ENCODE peak calls at places on chromosomes 2 and 18, in ten cellular contexts. One of them, this sample, is unnamed. For H4K20me1, the result is how much of the 10 kb centered on the place peaks cover.

GRCh38 chr2:187873132-187873531 is 318.9 kb upstream of the TFPI start:
- DNase-seq in K562: no peak
- DNase-seq in GM23248: no peak
- DNase-seq in H9: no peak
- DNase-seq in IMR-90: no peak
- DNase-seq in GM23338: no peak
- DNase-seq in neural progenitor cell: no peak
- DNase-seq in endothelial cell of umbilical vein: peak
- DNase-seq in fibroblast of lung: no peak
- DNase-seq in astrocyte: no peak
- DNase-seq in this sample: no peak

GRCh38 chr2:112147796-112148195 is 9.6 kb downstream of the FBLN7 start:
- DNase-seq in K562: no peak
- DNase-seq in GM23248: peak
- DNase-seq in H9: no peak
- DNase-seq in IMR-90: no peak
- DNase-seq in GM23338: no peak
- DNase-seq in neural progenitor cell: no peak
- DNase-seq in endothelial cell of umbilical vein: no peak
- DNase-seq in fibroblast of lung: no peak
- DNase-seq in astrocyte: no peak
- DNase-seq in this sample: no peak

GRCh38 chr18:36185901-36186460 is 1.3 kb upstream of the MOCOS start:
- DNase-seq in K562: no peak
- DNase-seq in GM23248: no peak
- DNase-seq in H9: no peak
- DNase-seq in IMR-90: no peak
- DNase-seq in GM23338: no peak
- DNase-seq in neural progenitor cell: no peak
- DNase-seq in endothelial cell of umbilical vein: no peak
- DNase-seq in fibroblast of lung: no peak
- DNase-seq in astrocyte: no peak
- DNase-seq in this sample: no peak

GRCh38 chr2:182242561-182242960 is 184.3 kb downstream of the PDE1A start:
- DNase-seq in K562: no peak
- DNase-seq in GM23248: no peak
- DNase-seq in H9: no peak
- DNase-seq in IMR-90: no peak
- DNase-seq in GM23338: peak
- DNase-seq in neural progenitor cell: peak
- DNase-seq in endothelial cell of umbilical vein: no peak
- DNase-seq in fibroblast of lung: no peak
- DNase-seq in astrocyte: no peak
- DNase-seq in this sample: no peak

GRCh38 chr2:143852748-143853147 is 667.2 kb downstream of the ZEB2 start:
- DNase-seq in K562: peak
- DNase-seq in GM23248: no peak
- DNase-seq in H9: peak
- DNase-seq in IMR-90: no peak
- DNase-seq in GM23338: peak
- DNase-seq in neural progenitor cell: peak
- DNase-seq in endothelial cell of umbilical vein: no peak
- DNase-seq in fibroblast of lung: no peak
- DNase-seq in astrocyte: no peak
- DNase-seq in this sample: no peak

GRCh38 chr2:205763708-205764501 is 81.6 kb downstream of the NRP2 start:
- DNase-seq in K562: peak
- DNase-seq in GM23248: peak
- DNase-seq in H9: peak
- DNase-seq in IMR-90: peak
- DNase-seq in GM23338: peak
- DNase-seq in neural progenitor cell: peak
- DNase-seq in endothelial cell of umbilical vein: peak
- DNase-seq in fibroblast of lung: peak
- DNase-seq in astrocyte: peak
- DNase-seq in this sample: no peak

GRCh38 chr2:10757814-10758286 is 36.4 kb downstream of the ATP6V1C2 start:
- DNase-seq in K562: no peak
- DNase-seq in GM23248: no peak
- DNase-seq in H9: no peak
- DNase-seq in IMR-90: no peak
- DNase-seq in GM23338: no peak
- DNase-seq in neural progenitor cell: no peak
- DNase-seq in endothelial cell of umbilical vein: no peak
- DNase-seq in fibroblast of lung: no peak
- DNase-seq in astrocyte: no peak
- DNase-seq in this sample: no peak

GRCh38 chr2:170123593-170123992 is 54.4 kb upstream of the MYO3B start:
- DNase-seq in K562: no peak
- DNase-seq in GM23248: no peak
- DNase-seq in H9: peak
- DNase-seq in IMR-90: peak
- DNase-seq in GM23338: peak
- DNase-seq in neural progenitor cell: no peak
- DNase-seq in endothelial cell of umbilical vein: no peak
- DNase-seq in fibroblast of lung: peak
- DNase-seq in astrocyte: peak
- DNase-seq in this sample: no peak

GRCh38 chr2:12417811-12418210 is 298.9 kb upstream of the TRIB2 start:
- DNase-seq in K562: no peak
- DNase-seq in GM23248: no peak
- DNase-seq in H9: no peak
- DNase-seq in IMR-90: no peak
- DNase-seq in GM23338: no peak
- DNase-seq in neural progenitor cell: no peak
- DNase-seq in endothelial cell of umbilical vein: no peak
- DNase-seq in fibroblast of lung: peak
- DNase-seq in astrocyte: no peak
- DNase-seq in this sample: no peak

GRCh38 chr18:6553234-6553900 is 138.7 kb upstream of the L3MBTL4 start:
- DNase-seq in K562: no peak
- DNase-seq in GM23248: peak
- DNase-seq in H9: no peak
- DNase-seq in IMR-90: peak
- DNase-seq in GM23338: no peak
- DNase-seq in neural progenitor cell: no peak
- DNase-seq in endothelial cell of umbilical vein: no peak
- DNase-seq in fibroblast of lung: peak
- DNase-seq in astrocyte: no peak
- DNase-seq in this sample: no peak

GRCh38 chr2:212928681-212929080 is 222.7 kb downstream of the IKZF2 start:
- DNase-seq in K562: no peak
- DNase-seq in GM23248: peak
- DNase-seq in H9: no peak
- DNase-seq in IMR-90: peak
- DNase-seq in GM23338: no peak
- DNase-seq in neural progenitor cell: peak
- DNase-seq in endothelial cell of umbilical vein: no peak
- DNase-seq in fibroblast of lung: peak
- DNase-seq in astrocyte: no peak
- DNase-seq in this sample: no peak

GRCh38 chr2:16900405-16901025 is 234.9 kb upstream of the CYRIA start:
- DNase-seq in K562: peak
- DNase-seq in GM23248: peak
- DNase-seq in H9: peak
- DNase-seq in IMR-90: no peak
- DNase-seq in GM23338: peak
- DNase-seq in neural progenitor cell: peak
- DNase-seq in endothelial cell of umbilical vein: no peak
- DNase-seq in fibroblast of lung: no peak
- DNase-seq in astrocyte: no peak
- DNase-seq in this sample: no peak

GRCh38 chr2:218894168-218895157 is 13.8 kb downstream of the WNT10A start:
- DNase-seq in K562: no peak
- DNase-seq in GM23248: no peak
- DNase-seq in H9: no peak
- DNase-seq in IMR-90: no peak
- DNase-seq in GM23338: no peak
- DNase-seq in neural progenitor cell: no peak
- DNase-seq in endothelial cell of umbilical vein: no peak
- DNase-seq in fibroblast of lung: no peak
- DNase-seq in astrocyte: no peak
- DNase-seq in this sample: peak

GRCh38 chr2:218896501-218897393 is 16.1 kb downstream of the WNT10A start:
- DNase-seq in K562: no peak
- DNase-seq in GM23248: no peak
- DNase-seq in H9: peak
- DNase-seq in IMR-90: peak
- DNase-seq in GM23338: peak
- DNase-seq in neural progenitor cell: peak
- DNase-seq in endothelial cell of umbilical vein: no peak
- DNase-seq in fibroblast of lung: no peak
- DNase-seq in astrocyte: peak
- DNase-seq in this sample: peak

GRCh38 chr2:218897394-218898108 is 16.9 kb downstream of the WNT10A start:
- DNase-seq in K562: no peak
- DNase-seq in GM23248: no peak
- DNase-seq in H9: peak
- DNase-seq in IMR-90: no peak
- DNase-seq in GM23338: no peak
- DNase-seq in neural progenitor cell: peak
- DNase-seq in endothelial cell of umbilical vein: no peak
- DNase-seq in fibroblast of lung: no peak
- DNase-seq in astrocyte: no peak
- DNase-seq in this sample: peak

GRCh38 chr2:218895326-218895725 is 14.7 kb downstream of the WNT10A start:
- DNase-seq in K562: no peak
- DNase-seq in GM23248: no peak
- DNase-seq in H9: no peak
- DNase-seq in IMR-90: no peak
- DNase-seq in GM23338: peak
- DNase-seq in neural progenitor cell: no peak
- DNase-seq in endothelial cell of umbilical vein: no peak
- DNase-seq in fibroblast of lung: no peak
- DNase-seq in astrocyte: no peak
- DNase-seq in this sample: peak

GRCh38 chr2:218895758-218896500 is 15.3 kb downstream of the WNT10A start:
- DNase-seq in K562: no peak
- DNase-seq in GM23248: no peak
- DNase-seq in H9: peak
- DNase-seq in IMR-90: no peak
- DNase-seq in GM23338: peak
- DNase-seq in neural progenitor cell: no peak
- DNase-seq in endothelial cell of umbilical vein: no peak
- DNase-seq in fibroblast of lung: no peak
- DNase-seq in astrocyte: no peak
- DNase-seq in this sample: peak
- H3K4me2 ChIP-seq in K562: no peak
- H3K4me2 ChIP-seq in GM23248: no peak
- H3K4me2 ChIP-seq in H9: no peak
- H3K4me2 ChIP-seq in IMR-90: no peak
- H3K4me2 ChIP-seq in GM23338: peak
- H3K4me2 ChIP-seq in neural progenitor cell: no peak
- H3K4me2 ChIP-seq in endothelial cell of umbilical vein: no peak
- H3K4me2 ChIP-seq in fibroblast of lung: no peak
- H3K4me2 ChIP-seq in astrocyte: peak
- H3K4me2 ChIP-seq in this sample: no peak

DNA sequence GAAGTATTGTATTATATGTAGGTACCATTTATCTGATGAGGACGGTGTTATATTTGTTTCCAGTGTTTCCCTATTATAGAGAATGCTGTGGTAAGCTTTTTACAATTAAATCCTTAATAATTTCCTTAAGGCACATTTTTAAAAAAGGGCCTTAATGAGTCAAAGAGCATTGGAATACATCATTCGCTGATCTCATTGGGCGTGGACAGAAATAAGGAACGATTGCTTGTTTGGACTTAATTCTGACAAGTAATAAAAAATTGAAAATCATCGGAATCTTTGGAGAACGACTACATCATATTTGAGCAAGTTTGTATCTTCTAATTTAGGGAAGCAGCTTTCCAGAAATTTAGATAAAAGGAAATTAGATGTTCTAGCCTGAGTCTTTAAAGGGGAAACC is 11.2 kb downstream of the AGPS start:
- DNase-seq in K562: no peak
- DNase-seq in GM23248: peak
- DNase-seq in H9: no peak
- DNase-seq in IMR-90: no peak
- DNase-seq in GM23338: no peak
- DNase-seq in neural progenitor cell: no peak
- DNase-seq in endothelial cell of umbilical vein: no peak
- DNase-seq in fibroblast of lung: no peak
- DNase-seq in astrocyte: no peak
- DNase-seq in this sample: no peak
- H4K20me1 ChIP-seq in K562: under half
- H4K20me1 ChIP-seq in GM23248: under half
- H4K20me1 ChIP-seq in H9: under half
- H4K20me1 ChIP-seq in IMR-90: under half
- H4K20me1 ChIP-seq in GM23338: under half
- H4K20me1 ChIP-seq in neural progenitor cell: under half
- H4K20me1 ChIP-seq in endothelial cell of umbilical vein: under half
- H4K20me1 ChIP-seq in fibroblast of lung: under half
- H4K20me1 ChIP-seq in astrocyte: under half
- H4K20me1 ChIP-seq in this sample: under half

DNA sequence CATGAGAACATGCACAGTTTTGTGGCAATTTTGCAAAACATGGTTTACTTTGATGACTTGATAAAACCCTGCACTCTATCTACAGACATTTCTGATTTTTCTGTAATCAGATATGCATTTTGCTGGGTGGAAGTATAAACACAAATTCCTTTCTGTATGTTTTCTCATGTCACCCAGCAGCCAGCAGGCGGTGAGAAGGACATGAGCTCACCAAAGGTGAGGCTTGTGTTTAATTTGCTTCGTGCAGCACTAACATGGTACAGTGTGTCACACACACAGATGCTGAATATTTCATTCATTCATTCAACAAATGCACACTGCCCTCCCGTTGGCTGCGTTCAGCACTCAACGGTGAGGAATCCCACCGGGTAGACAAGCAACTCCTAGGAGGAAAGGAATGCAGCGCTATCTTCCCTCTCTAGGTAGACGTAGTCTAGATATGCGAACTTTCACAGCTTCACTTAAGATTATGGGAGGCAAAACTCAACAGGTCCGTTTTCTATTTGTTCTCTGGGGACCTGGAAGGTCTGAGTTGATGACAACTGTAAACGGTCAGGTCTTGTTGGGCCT is 85.2 kb downstream of the LONRF2 start:
- DNase-seq in K562: no peak
- DNase-seq in GM23248: no peak
- DNase-seq in H9: peak
- DNase-seq in IMR-90: peak
- DNase-seq in GM23338: no peak
- DNase-seq in neural progenitor cell: no peak
- DNase-seq in endothelial cell of umbilical vein: no peak
- DNase-seq in fibroblast of lung: no peak
- DNase-seq in astrocyte: no peak
- DNase-seq in this sample: no peak
- H3K4me2 ChIP-seq in K562: no peak
- H3K4me2 ChIP-seq in GM23248: no peak
- H3K4me2 ChIP-seq in H9: no peak
- H3K4me2 ChIP-seq in IMR-90: no peak
- H3K4me2 ChIP-seq in GM23338: no peak
- H3K4me2 ChIP-seq in neural progenitor cell: no peak
- H3K4me2 ChIP-seq in endothelial cell of umbilical vein: no peak
- H3K4me2 ChIP-seq in fibroblast of lung: no peak
- H3K4me2 ChIP-seq in astrocyte: no peak
- H3K4me2 ChIP-seq in this sample: no peak

DNA sequence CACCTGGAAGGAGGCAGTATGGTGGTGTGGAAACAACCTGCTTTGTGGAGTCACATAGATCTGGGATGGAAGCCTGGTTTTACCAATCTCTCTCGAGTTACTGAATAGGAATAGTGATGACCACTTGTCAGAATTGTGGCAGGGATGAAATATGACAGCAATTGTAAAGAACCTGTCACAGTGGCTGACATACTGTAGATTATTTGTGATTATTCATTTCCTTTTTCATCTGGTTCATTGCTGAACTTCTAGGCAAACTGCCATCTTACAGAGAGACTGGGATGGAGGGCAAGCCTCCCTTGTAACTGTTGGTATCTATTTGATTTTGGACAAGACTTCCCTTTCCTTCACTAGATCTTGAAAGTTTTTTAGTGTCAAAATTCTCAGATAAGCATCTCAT is 42.0 kb downstream of the FMNL2 start:
- DNase-seq in K562: no peak
- DNase-seq in GM23248: no peak
- DNase-seq in H9: no peak
- DNase-seq in IMR-90: no peak
- DNase-seq in GM23338: no peak
- DNase-seq in neural progenitor cell: no peak
- DNase-seq in endothelial cell of umbilical vein: peak
- DNase-seq in fibroblast of lung: no peak
- DNase-seq in astrocyte: no peak
- DNase-seq in this sample: no peak
- H4K20me1 ChIP-seq in K562: under half
- H4K20me1 ChIP-seq in GM23248: under half
- H4K20me1 ChIP-seq in H9: under half
- H4K20me1 ChIP-seq in IMR-90: under half
- H4K20me1 ChIP-seq in GM23338: half or more
- H4K20me1 ChIP-seq in neural progenitor cell: half or more
- H4K20me1 ChIP-seq in endothelial cell of umbilical vein: under half
- H4K20me1 ChIP-seq in fibroblast of lung: under half
- H4K20me1 ChIP-seq in astrocyte: half or more
- H4K20me1 ChIP-seq in this sample: under half